ENCODE peak calls at places on chromosome 20, in four cellular contexts. P is GM23338, S is testis, H is esophagus squamous epithelium. Q is an unnamed sample.
A peak's percentile ranks its signal among the peaks of the same experiment; 100 is the strongest.

GRCh38 chr20:23445596-23446217 is 6.2 kb downstream of the CSTL1 start:
- DNase-seq in P (no peak), S (no peak), H (no peak), Q (no peak)

GRCh38 chr20:24948939-24949679 is at the start of gene CST7:
- DNase-seq in P (no peak), S (peak; percentile 33), H (no peak), Q (peak; percentile 31)

GRCh38 chr20:41391587-41392001 is 25.0 kb upstream of the EMILIN3 start:
- DNase-seq in P (peak; percentile 60), S (no peak), H (no peak), Q (no peak)

GRCh38 chr20:36183155-36183944 is 28.8 kb downstream of the EPB41L1 start:
- DNase-seq in P (no peak), S (no peak), H (no peak), Q (no peak)

GRCh38 chr20:38763616-38764015 is 15.4 kb downstream of the ACTR5 start:
- DNase-seq in P (no peak), S (no peak), H (no peak), Q (no peak)

GRCh38 chr20:58019027-58019849 is 209.2 kb downstream of the ANKRD60 start:
- DNase-seq in P (no peak), S (no peak), H (no peak), Q (no peak)

GRCh38 chr20:36571564-36572504 is 1.6 kb upstream of the TGIF2 start:
- DNase-seq in P (peak; percentile 93), S (no peak), H (no peak), Q (peak; percentile 91)

GRCh38 chr20:33789109-33789857 is 21.9 kb upstream of the CHMP4B start:
- DNase-seq in P (no peak), S (no peak), H (no peak), Q (no peak)

GRCh38 chr20:53922901-53923314 is 147.5 kb downstream of the BCAS1 start:
- DNase-seq in P (no peak), S (no peak), H (no peak), Q (no peak)

GRCh38 chr20:25863536-25864325 is 167.1 kb upstream of the ZNF337 start:
- DNase-seq in P (peak; percentile 64), S (no peak), H (no peak), Q (peak; percentile 25)

GRCh38 chr20:7496394-7497111 is 443.7 kb downstream of the HAO1 start:
- DNase-seq in P (no peak), S (no peak), H (no peak), Q (no peak)

GRCh38 chr20:41072919-41073318 is 44.3 kb downstream of the TOP1 start:
- DNase-seq in P (no peak), S (no peak), H (no peak), Q (no peak)

GRCh38 chr20:50163570-50164317 is 10.2 kb upstream of the PEDS1 start:
- DNase-seq in P (no peak), S (no peak), H (no peak), Q (peak; percentile 36)

GRCh38 chr20:61185841-61186601 is 66.0 kb upstream of the CDH4 start:
- DNase-seq in P (no peak), S (no peak), H (no peak), Q (no peak)

GRCh38 chr20:4509825-4510522 is 211.7 kb upstream of the PRND start:
- DNase-seq in P (no peak), S (no peak), H (no peak), Q (no peak)

GRCh38 chr20:20404546-20405092 is 36.7 kb downstream of the INSM1 start:
- DNase-seq in P (no peak), S (no peak), H (no peak), Q (no peak)

GRCh38 chr20:45378191-45378590 is at the start of gene TP53TG5:
- DNase-seq in P (no peak), S (no peak), H (no peak), Q (no peak)

GRCh38 chr20:44006578-44006977 is 91.9 kb downstream of the TOX2 start:
- DNase-seq in P (no peak), S (no peak), H (no peak), Q (no peak)

GRCh38 chr20:25195962-25196700 is 619 bp downstream of the ENTPD6 start:
- DNase-seq in P (peak; percentile 68), S (peak; percentile 52), H (no peak), Q (peak; percentile 79)

GRCh38 chr20:24149881-24150307 is 161.3 kb upstream of the GGTLC1 start:
- DNase-seq in P (peak; percentile 68), S (peak; percentile 36), H (no peak), Q (peak; percentile 80)

GRCh38 chr20:51134405-51134804 is 111.5 kb upstream of the KCNG1 start:
- DNase-seq in P (no peak), S (no peak), H (no peak), Q (no peak)

GRCh38 chr20:48910360-48910781 is 11.1 kb upstream of the ARFGEF2 start:
- DNase-seq in P (no peak), S (no peak), H (no peak), Q (no peak)

GRCh38 chr20:57582432-57583288 is 21.8 kb downstream of the PCK1 start:
- DNase-seq in P (peak; percentile 67), S (peak; percentile 43), H (no peak), Q (peak; percentile 85)

GRCh38 chr20:43690943-43691598 is 24.2 kb downstream of the MYBL2 start:
- DNase-seq in P (no peak), S (peak; percentile 90), H (no peak), Q (no peak)

GRCh38 chr20:57911512-57912226 is 201.9 kb upstream of the PMEPA1 start:
- DNase-seq in P (no peak), S (no peak), H (no peak), Q (no peak)

GRCh38 chr20:37511605-37512275 is 9.3 kb upstream of the NNAT start:
- DNase-seq in P (no peak), S (no peak), H (no peak), Q (no peak)

GRCh38 chr20:5844063-5844681 is 94.0 kb downstream of the SHLD1 start:
- DNase-seq in P (no peak), S (no peak), H (no peak), Q (no peak)

GRCh38 chr20:63863798-63864544 is 1.1 kb upstream of the TPD52L2 start:
- DNase-seq in P (peak; percentile 86), S (peak; percentile 85), H (peak; percentile 64), Q (peak; percentile 91)

GRCh38 chr20:13262701-13263335 is 41.7 kb downstream of the ISM1 start:
- DNase-seq in P (no peak), S (no peak), H (no peak), Q (no peak)

GRCh38 chr20:10666221-10667076 is 7.3 kb downstream of the JAG1 start:
- DNase-seq in P (no peak), S (no peak), H (no peak), Q (no peak)

GRCh38 chr20:25437153-25437581 is 29.7 kb downstream of the GINS1 start:
- DNase-seq in P (peak; percentile 87), S (no peak), H (no peak), Q (peak; percentile 59)

GRCh38 chr20:6766433-6766832 is 1.1 kb upstream of the BMP2 start:
- DNase-seq in P (no peak), S (no peak), H (no peak), Q (no peak)

GRCh38 chr20:41230136-41230535 is 87.4 kb downstream of the ZHX3 start:
- DNase-seq in P (no peak), S (no peak), H (no peak), Q (no peak)

GRCh38 chr20:3405139-3405538 is 2.3 kb downstream of the DNAAF9 start:
- DNase-seq in P (no peak), S (no peak), H (no peak), Q (no peak)
- H3K4me3 ChIP-seq in P (no peak overlapping the region), S (no peak overlapping the region), H (no peak overlapping the region), Q (no peak overlapping the region)

DNA sequence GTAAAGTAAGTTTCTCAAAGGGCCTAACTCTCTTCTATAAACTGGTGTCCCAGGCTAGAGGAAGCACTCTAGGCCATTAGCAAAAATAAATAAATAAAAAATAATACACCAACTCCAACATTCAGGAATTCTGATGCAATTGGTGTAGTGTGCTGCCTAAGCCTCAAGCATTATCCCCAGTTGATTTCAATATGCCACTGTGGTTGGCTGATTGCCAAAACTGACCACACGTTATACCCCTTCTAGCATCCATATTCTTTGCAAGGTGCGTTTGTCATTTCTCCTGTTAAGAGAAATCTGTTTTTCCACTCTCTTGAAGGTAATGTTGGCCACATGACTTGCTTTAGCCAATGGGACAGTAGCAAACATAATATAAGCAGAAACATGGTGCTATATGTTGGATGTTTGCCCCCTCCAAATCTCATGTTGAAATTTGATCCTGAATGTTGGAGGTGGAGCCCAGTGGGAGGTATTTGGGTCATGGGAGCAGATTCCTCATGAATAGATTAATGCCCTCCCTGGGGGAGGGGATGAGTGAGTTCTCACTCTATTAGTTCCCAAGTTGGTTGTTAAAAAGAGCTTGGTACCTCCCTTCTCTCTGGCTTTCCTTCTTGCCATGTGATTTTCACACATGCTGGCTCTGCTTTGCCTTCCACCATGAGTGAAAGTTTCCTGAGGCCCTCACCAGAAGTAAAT is 71.9 kb upstream of the PLCB4 start:
- DNase-seq in P (peak; percentile 45), S (no peak), H (no peak), Q (no peak)
- H3K27me3 ChIP-seq in P (no peaks in the 10 kb centered on the region), S (no peaks in the 10 kb centered on the region), H (no peaks in the 10 kb centered on the region), Q (no peaks in the 10 kb centered on the region)

GRCh38 chr20:22438346-22438745 is 146.0 kb downstream of the FOXA2 start:
- DNase-seq in P (peak; percentile 53), S (no peak), H (no peak), Q (peak; percentile 30)

GRCh38 chr20:22437354-22437753 is 147.0 kb downstream of the FOXA2 start:
- DNase-seq in P (no peak), S (no peak), H (no peak), Q (no peak)

GRCh38 chr20:22442318-22442717 is 142.1 kb downstream of the FOXA2 start:
- DNase-seq in P (no peak), S (no peak), H (no peak), Q (no peak)

DNA sequence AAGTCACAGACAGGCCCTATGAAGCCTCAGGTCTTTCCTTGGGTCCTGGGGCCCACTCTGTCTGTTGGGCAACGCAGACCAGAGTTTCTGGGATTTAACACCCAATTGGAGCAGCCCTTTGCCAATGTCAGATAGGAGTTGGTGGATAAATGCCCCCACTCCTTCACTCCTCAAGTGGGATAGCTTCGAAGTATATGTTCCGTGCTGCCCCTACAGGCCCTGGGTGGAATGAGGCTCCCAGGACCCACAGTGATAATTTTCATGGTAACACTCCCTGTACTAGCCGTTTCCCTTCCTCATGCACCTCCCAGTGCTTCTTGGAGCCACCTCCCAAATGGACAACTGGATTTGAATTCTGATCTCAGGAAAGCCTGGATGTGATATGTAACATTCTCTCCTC is 145.4 kb downstream of the FOXA2 start:
- DNase-seq in P (peak; percentile 55), S (no peak), H (no peak), Q (peak; percentile 62)
- H3K36me3 ChIP-seq in P (no peaks in the 10 kb centered on the region), S (no peaks in the 10 kb centered on the region), H (no peaks in the 10 kb centered on the region), Q (no peaks in the 10 kb centered on the region)

DNA sequence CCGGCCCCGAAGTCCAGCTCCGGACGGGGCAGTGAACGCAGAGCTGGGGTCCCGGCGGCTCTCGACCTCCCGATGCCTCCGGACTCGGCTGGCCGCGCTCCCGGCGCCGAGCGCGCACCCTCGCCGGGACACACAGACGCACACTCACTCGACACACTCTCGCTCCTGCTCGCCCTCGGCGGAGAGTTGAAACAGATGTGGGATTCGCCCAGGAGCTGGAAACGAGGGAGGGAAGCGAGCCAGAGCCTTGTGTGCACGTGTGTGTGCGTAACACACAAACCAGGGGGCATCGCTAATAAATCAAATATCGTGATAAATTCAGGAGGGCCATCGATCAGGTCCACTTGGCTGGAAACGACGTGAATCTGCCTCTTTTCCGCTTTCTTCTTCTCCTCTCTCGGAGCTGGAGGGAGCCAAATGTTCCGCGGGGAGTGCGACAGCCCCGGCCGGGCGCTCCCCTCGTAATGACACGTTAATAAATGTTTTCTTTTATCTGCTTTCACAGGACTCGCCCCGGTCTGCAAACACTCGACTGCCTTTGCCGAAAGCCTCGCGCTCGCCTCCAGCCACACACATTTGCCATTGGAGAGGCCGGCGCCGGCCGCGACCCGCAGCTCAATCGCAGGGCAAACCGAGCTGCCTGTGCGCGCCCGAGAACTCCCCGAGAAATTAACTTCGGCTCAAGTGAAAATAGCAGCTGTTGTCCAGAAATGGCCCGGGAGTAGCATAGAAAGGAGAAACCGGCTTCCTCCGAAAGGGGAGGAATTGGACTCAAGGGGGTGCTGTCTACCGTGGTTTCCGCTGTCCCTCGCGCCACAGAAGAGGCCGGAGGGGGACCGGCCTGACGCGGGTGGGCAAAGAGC is 850 bp upstream of the SULF2 start:
- DNase-seq in P (peak; percentile 77), S (peak; percentile 87), H (no peak), Q (peak; percentile 90)
- H3K4me3 ChIP-seq in P (peak overlapping the region; percentile 82), S (peak overlapping the region; percentile 58), H (peak overlapping the region; percentile 63), Q (peak overlapping the region; percentile 46)

Q was measured in H7.